ENCODE peak calls at places on chromosomes 13 and 19, in ten cellular contexts. Z is lower leg skin; S is AG10803; E is ovary; K is CD4-positive, alpha-beta T cell; G is left lung; R is AG04449; B is upper lobe of right lung; L is HL-60; H is A549. O is an unnamed sample.

GRCh38 chr13:20902438-20903163 is at the start of gene XPO4:
- DNase-seq in Z (peak; percentile 57), S (peak; percentile 67), E (peak; percentile 66), K (peak; percentile 60), G (peak; percentile 93), R (no peak), B (peak; percentile 92), L (peak; percentile 60), H (peak; percentile 59), O (peak; percentile 78)

GRCh38 chr19:47381653-47382279 is 32.7 kb downstream of the DHX34 start:
- DNase-seq in Z (no peak), S (no peak), E (no peak), K (no peak), G (peak; percentile 90), R (no peak), B (no peak), L (peak; percentile 61), H (no peak), O (peak; percentile 59)

GRCh38 chr19:46497773-46498172 is 2.1 kb upstream of the PNMA8B start:
- DNase-seq in Z (no peak), S (no peak), E (no peak), K (no peak), G (peak; percentile 2), R (no peak), B (no peak), L (no peak), H (no peak), O (no peak)

GRCh38 chr13:32135655-32136054 is 104.1 kb downstream of the FRY start:
- DNase-seq in Z (no peak), S (peak; percentile 78), E (no peak), K (no peak), G (no peak), R (no peak), B (no peak), L (no peak), H (no peak), O (no peak)

GRCh38 chr19:4454621-4454951 is 3.0 kb downstream of the UBXN6 start:
- DNase-seq in Z (no peak), S (no peak), E (no peak), K (no peak), G (no peak), R (no peak), B (no peak), L (no peak), H (no peak), O (no peak)

GRCh38 chr19:5536337-5536894 is 31.3 kb downstream of the TINCR start:
- DNase-seq in Z (no peak), S (peak; percentile 21), E (peak; percentile 26), K (no peak), G (peak; percentile 82), R (no peak), B (peak; percentile 80), L (no peak), H (peak; percentile 25), O (no peak)

GRCh38 chr13:48977973-48978372 is 2.3 kb downstream of the FNDC3A start:
- DNase-seq in Z (no peak), S (peak; percentile 36), E (no peak), K (no peak), G (no peak), R (no peak), B (no peak), L (no peak), H (no peak), O (no peak)

GRCh38 chr13:110519506-110519905 is 42.0 kb downstream of the RAB20 start:
- DNase-seq in Z (no peak), S (no peak), E (no peak), K (no peak), G (no peak), R (no peak), B (no peak), L (no peak), H (no peak), O (no peak)

GRCh38 chr13:110574161-110574560 is 12.6 kb upstream of the RAB20 start:
- DNase-seq in Z (no peak), S (no peak), E (no peak), K (no peak), G (no peak), R (no peak), B (peak; percentile 18), L (no peak), H (no peak), O (no peak)

GRCh38 chr19:1237754-1238372 is at the start of gene CBARP:
- DNase-seq in Z (no peak), S (no peak), E (peak; percentile 52), K (no peak), G (no peak), R (no peak), B (peak; percentile 66), L (no peak), H (no peak), O (no peak)

GRCh38 chr19:43532571-43532961 is 422 bp upstream of the ZNF575 start:
- DNase-seq in Z (peak; percentile 32), S (no peak), E (peak; percentile 43), K (no peak), G (peak; percentile 79), R (no peak), B (peak; percentile 83), L (no peak), H (peak; percentile 79), O (peak; percentile 27)

DNA sequence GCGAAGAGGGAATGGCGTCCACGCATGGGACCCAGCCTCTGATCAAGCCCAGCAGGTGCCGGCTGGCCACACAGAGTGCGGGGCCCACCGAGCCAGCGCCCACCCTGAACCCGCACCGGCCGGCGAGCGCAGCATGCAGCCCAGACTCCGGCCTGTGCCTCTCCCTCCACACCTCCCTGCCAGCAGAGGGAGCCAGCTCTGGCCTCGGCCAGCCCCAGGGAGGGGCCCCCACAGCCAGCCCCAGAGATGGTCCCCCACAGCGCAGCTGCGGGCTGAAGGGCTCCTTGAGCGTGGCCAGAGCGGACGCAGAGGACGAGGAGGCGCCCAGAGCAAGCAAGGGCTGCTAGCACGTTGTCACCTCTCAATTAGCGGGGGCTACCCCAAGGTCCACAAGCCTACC is 904.5 kb downstream of the SLITRK6 start:
- DNase-seq in Z (no peak), S (no peak), E (no peak), K (no peak), G (peak; percentile 69), R (no peak), B (no peak), L (no peak), H (no peak), O (no peak)
- TF ChIP-seq CTCF in Z (no peak), S (no peak), E (no peak), K (no peak), G (no peak), R (no peak), B (no peak), L (no peak), H (no peak), O (no peak)

GRCh38 chr19:15815306-15815705 is at the start of gene OR10H1:
- DNase-seq in Z (no peak), S (no peak), E (no peak), K (no peak), G (no peak), R (no peak), B (no peak), L (no peak), H (no peak), O (no peak)

GRCh38 chr19:15811476-15811875 is 4.0 kb downstream of the OR10H1 start:
- DNase-seq in Z (no peak), S (no peak), E (no peak), K (no peak), G (no peak), R (no peak), B (no peak), L (no peak), H (no peak), O (no peak)

GRCh38 chr19:15810335-15810734 is 5.1 kb downstream of the OR10H1 start:
- DNase-seq in Z (no peak), S (no peak), E (no peak), K (no peak), G (no peak), R (no peak), B (no peak), L (peak; percentile 1), H (no peak), O (no peak)

GRCh38 chr19:15813916-15814315 is 1.5 kb downstream of the OR10H1 start:
- DNase-seq in Z (no peak), S (no peak), E (no peak), K (no peak), G (no peak), R (no peak), B (no peak), L (no peak), H (no peak), O (no peak)

GRCh38 chr19:15812059-15812722 is 3.3 kb downstream of the OR10H1 start:
- DNase-seq in Z (no peak), S (peak; percentile 1), E (no peak), K (peak; percentile 6), G (no peak), R (no peak), B (no peak), L (peak; percentile 1), H (no peak), O (no peak)
- TF ChIP-seq CTCF in Z (no peak), S (peak; percentile 18), E (no peak), K (peak; percentile 43), G (no peak), R (no peak), B (peak; percentile 22), L (peak; percentile 14), H (peak; percentile 21), O (no peak)

GRCh38 chr13:60701919-60702318 is 304.9 kb downstream of the TDRD3 start:
- DNase-seq in Z (no peak), S (no peak), E (no peak), K (no peak), G (no peak), R (no peak), B (no peak), L (no peak), H (no peak), O (no peak)

DNA sequence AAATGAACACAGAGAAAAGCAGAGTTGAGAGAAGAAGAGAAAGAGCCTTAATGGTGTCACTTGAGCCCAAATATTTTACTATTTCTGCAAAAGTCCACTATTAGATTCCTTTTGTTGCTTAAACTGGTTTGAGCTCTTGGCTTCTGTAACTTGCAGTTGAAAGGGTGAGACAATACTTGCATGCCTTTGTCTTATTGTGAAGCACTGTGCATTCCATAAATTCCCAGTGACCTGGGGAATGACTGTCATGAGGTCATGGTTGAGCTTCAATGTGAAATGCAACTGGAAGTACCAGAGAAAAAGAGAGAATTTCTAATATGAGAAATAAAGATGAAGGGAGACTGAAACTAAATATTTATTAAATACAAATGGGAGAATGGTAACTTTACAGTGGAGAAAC is 310.9 kb downstream of the TDRD3 start:
- DNase-seq in Z (no peak), S (no peak), E (no peak), K (no peak), G (no peak), R (no peak), B (no peak), L (no peak), H (no peak), O (no peak)
- TF ChIP-seq CTCF in Z (no peak), S (no peak), E (no peak), K (no peak), G (no peak), R (no peak), B (no peak), L (no peak), H (no peak), O (no peak)

GRCh38 chr19:45401815-45402468 is 2.9 kb downstream of the PPP1R13L start:
- DNase-seq in Z (no peak), S (no peak), E (no peak), K (no peak), G (no peak), R (no peak), B (no peak), L (no peak), H (no peak), O (no peak)
- TF ChIP-seq CTCF in Z (no peak), S (no peak), E (no peak), K (no peak), G (no peak), R (no peak), B (no peak), L (no peak), H (no peak), O (no peak)